ENCODE peak calls at places on chromosomes 12 and 14, in five cellular contexts. D, Y, N, G and W are unnamed samples.

GRCh38 chr12:57047981-57048380 is 1.9 kb downstream of the MYO1A start:
- DNase-seq in D (no peak), Y (no peak), N (no peak), G (no peak), W (no peak)

GRCh38 chr12:105814283-105814682 is 324.5 kb downstream of the NUAK1 start:
- DNase-seq in D (no peak), Y (no peak), N (no peak), G (no peak), W (no peak)

GRCh38 chr14:102831163-102831804 is 54.0 kb downstream of the TRAF3 start:
- DNase-seq in D (peak), Y (no peak), N (no peak), G (no peak), W (no peak)

GRCh38 chr14:22218729-22219128 is 370.3 kb downstream of the DAD1 start:
- DNase-seq in D (peak), Y (no peak), N (peak), G (no peak), W (no peak)

GRCh38 chr14:93333631-93334095 is 827 bp upstream of the BTBD7 start:
- DNase-seq in D (no peak), Y (no peak), N (no peak), G (no peak), W (no peak)

GRCh38 chr12:70607107-70607506 is 30.1 kb downstream of the PTPRB start:
- DNase-seq in D (no peak), Y (no peak), N (no peak), G (no peak), W (no peak)

GRCh38 chr12:94445662-94446061 is 14.0 kb downstream of the CEP83 start:
- DNase-seq in D (no peak), Y (no peak), N (no peak), G (no peak), W (no peak)

GRCh38 chr12:65892905-65893304 is 68.6 kb downstream of the HMGA2 start:
- DNase-seq in D (no peak), Y (no peak), N (no peak), G (no peak), W (no peak)

GRCh38 chr14:99663716-99664635 is 19.0 kb downstream of the HHIPL1 start:
- DNase-seq in D (no peak), Y (no peak), N (no peak), G (no peak), W (no peak)

GRCh38 chr14:64811676-64812075 is 68.0 kb downstream of the SPTB start:
- DNase-seq in D (no peak), Y (no peak), N (no peak), G (no peak), W (no peak)

GRCh38 chr14:65993103-65993502 is 493.1 kb upstream of the CCDC196 start:
- DNase-seq in D (no peak), Y (no peak), N (peak), G (no peak), W (no peak)

GRCh38 chr14:92710001-92710341 is 38.5 kb downstream of the LGMN start:
- DNase-seq in D (no peak), Y (no peak), N (no peak), G (no peak), W (no peak)

GRCh38 chr14:37060496-37061260 is 111.7 kb downstream of the SLC25A21 start:
- DNase-seq in D (no peak), Y (no peak), N (no peak), G (no peak), W (no peak)

GRCh38 chr12:97404549-97404948 is 58.1 kb upstream of the RMST start:
- DNase-seq in D (no peak), Y (peak), N (peak), G (peak), W (no peak)

GRCh38 chr14:53193193-53193592 is 40.1 kb upstream of the DDHD1 start:
- DNase-seq in D (no peak), Y (no peak), N (no peak), G (no peak), W (no peak)

GRCh38 chr12:122243965-122244364 is 18.1 kb upstream of the DIABLO start:
- DNase-seq in D (peak), Y (no peak), N (no peak), G (no peak), W (no peak)